ENCODE peak calls at places on chromosomes 3 and 15, in seven cellular contexts. B is astrocyte; N is AG09309; T is HT1080; Q is activated CD4-positive, alpha-beta T cell treated with anti-CD3 and anti-CD28 coated beads, Interleukin-2, amount 50 U/mL, for 1 hour; M is M059J; J is naive thymus-derived CD8-positive, alpha-beta T cell. L is an unnamed sample.

GRCh38 chr3:37223084-37223975 is 48.9 kb upstream of the LRRFIP2 start:
- DNase-seq in B (no peak), M (peak), Q (no peak), N (no peak), J (no peak), T (peak), L (no peak)

GRCh38 chr3:188185717-188186236 is 31.8 kb downstream of the LPP start:
- DNase-seq in Q (no peak), B (peak), N (no peak), M (peak), J (no peak), T (no peak), L (no peak)

GRCh38 chr15:48897144-48897814 is 19.3 kb downstream of the EID1 start:
- DNase-seq in Q (no peak), N (peak), M (peak), T (no peak), B (peak), J (no peak), L (no peak)

GRCh38 chr15:26887926-26888666 is 21.2 kb downstream of the GABRA5 start:
- DNase-seq in Q (no peak), B (no peak), M (no peak), T (no peak), J (no peak), N (no peak), L (no peak)

GRCh38 chr3:111965484-111965883 is 13.3 kb upstream of the ABHD10 start:
- DNase-seq in N (no peak), Q (no peak), T (no peak), M (no peak), B (no peak), J (no peak), L (no peak)

GRCh38 chr15:25849431-25849921 is 13.7 kb downstream of the ATP10A start:
- DNase-seq in B (peak), N (peak), Q (no peak), J (peak), M (peak), T (peak), L (no peak)

GRCh38 chr15:82805994-82806406 is at the start of gene FSD2:
- DNase-seq in Q (no peak), M (no peak), T (no peak), J (no peak), B (no peak), N (no peak), L (no peak)

GRCh38 chr3:110149763-110150162 is 812.4 kb upstream of the DPPA4 start:
- DNase-seq in J (no peak), N (no peak), T (no peak), Q (no peak), M (no peak), B (no peak), L (no peak)

GRCh38 chr3:52434080-52434479 is 10.8 kb downstream of the SEMA3G start:
- DNase-seq in B (no peak), Q (no peak), M (no peak), T (no peak), N (no peak), J (no peak), L (no peak)

GRCh38 chr15:25402342-25402741 is 36.5 kb downstream of the UBE3A start:
- DNase-seq in J (no peak), Q (no peak), M (no peak), B (no peak), N (no peak), T (no peak), L (no peak)

GRCh38 chr3:184341925-184342324 is 4.5 kb downstream of the FAM131A start:
- DNase-seq in T (no peak), M (no peak), Q (no peak), J (no peak), B (no peak), N (no peak), L (no peak)

GRCh38 chr3:158105124-158105709 is 1.0 kb downstream of the SHOX2 start:
- DNase-seq in N (no peak), M (peak), B (no peak), T (peak), Q (no peak), J (no peak), L (no peak)

GRCh38 chr15:85500729-85501128 is 120.3 kb downstream of the AKAP13 start:
- DNase-seq in M (no peak), T (no peak), J (no peak), N (no peak), B (no peak), Q (no peak), L (no peak)

GRCh38 chr3:55723653-55724406 is 236.7 kb upstream of the WNT5A start:
- DNase-seq in M (no peak), J (no peak), N (no peak), B (no peak), Q (no peak), T (no peak), L (no peak)

GRCh38 chr3:181860243-181860642 is 148.5 kb downstream of the SOX2 start:
- DNase-seq in M (no peak), N (no peak), B (no peak), J (no peak), Q (no peak), T (no peak), L (no peak)

GRCh38 chr15:38461089-38461833 is 7.3 kb downstream of the FAM98B start:
- DNase-seq in Q (no peak), B (peak), T (peak), N (no peak), M (peak), J (no peak), L (no peak)

GRCh38 chr3:63908776-63909175 is 3.4 kb downstream of the SCAANT1 start:
- DNase-seq in B (no peak), J (no peak), N (no peak), T (no peak), Q (no peak), M (no peak), L (no peak)

GRCh38 chr3:10090181-10090580 is 17.9 kb downstream of the FANCD2OS start:
- DNase-seq in B (no peak), T (no peak), M (no peak), J (no peak), Q (no peak), N (no peak), L (no peak)

GRCh38 chr3:142447308-142447851 is 457 bp downstream of the XRN1 start:
- DNase-seq in N (no peak), T (no peak), M (peak), B (peak), Q (peak), J (no peak), L (peak)

GRCh38 chr15:62895905-62896316 is 146.6 kb upstream of the TPM1 start:
- DNase-seq in J (no peak), M (peak), N (no peak), T (peak), Q (no peak), B (peak), L (no peak)

GRCh38 chr15:73686781-73687256 is 2.6 kb downstream of the CD276 start:
- DNase-seq in Q (no peak), J (no peak), B (peak), N (peak), M (peak), T (peak), L (no peak)

GRCh38 chr15:31159837-31160236 is 58.3 kb upstream of the TRPM1 start:
- DNase-seq in M (no peak), N (no peak), B (no peak), Q (no peak), J (no peak), T (no peak), L (no peak)

GRCh38 chr15:67296684-67297083 is 42.1 kb downstream of the IQCH start:
- DNase-seq in J (no peak), T (no peak), M (no peak), B (no peak), N (no peak), Q (no peak), L (no peak)